ENCODE peak calls at places on chromosomes 11 and 22, in four cellular contexts. D is adipocyte, W is NT2/D1, J is mucosa of descending colon. S is an unnamed sample. For H3K4me1 and H3K36me3, the result is how much of the 10 kb centered on the place peaks cover.

GRCh38 chr22:32617883-32618282 is 143.3 kb downstream of the FBXO7 start:
- DNase-seq in D (no peak), W (no peak), J (peak), S (no peak)

GRCh38 chr11:6258571-6258998 is 1.1 kb upstream of the CCKBR start:
- DNase-seq in D (peak), W (no peak), J (no peak), S (peak)

GRCh38 chr11:43984519-43985385 is 42.3 kb downstream of the C11orf96 start:
- DNase-seq in D (no peak), W (no peak), J (no peak), S (no peak)

GRCh38 chr11:30741039-30741550 is 154.9 kb upstream of the MPPED2 start:
- DNase-seq in D (no peak), W (no peak), J (no peak), S (no peak)

GRCh38 chr11:111814567-111814966 is 48.4 kb upstream of the PPP2R1B start:
- DNase-seq in D (no peak), W (no peak), J (no peak), S (peak)

GRCh38 chr11:19441752-19442553 is 201.2 kb upstream of the E2F8 start:
- DNase-seq in D (peak), W (no peak), J (no peak), S (no peak)

GRCh38 chr11:126334665-126335462 is 20.6 kb upstream of the ST3GAL4 start:
- DNase-seq in D (peak), W (no peak), J (no peak), S (no peak)

GRCh38 chr22:24845036-24845918 is 39.3 kb downstream of the SGSM1 start:
- DNase-seq in D (no peak), W (no peak), J (peak), S (no peak)

GRCh38 chr11:94775576-94776327 is 7.6 kb downstream of the AMOTL1 start:
- DNase-seq in D (no peak), W (no peak), J (no peak), S (no peak)

GRCh38 chr11:5351208-5351607 is at the start of gene OR51B6:
- DNase-seq in D (no peak), W (no peak), J (no peak), S (no peak)

GRCh38 chr22:28008649-28009048 is 89.6 kb upstream of the PITPNB start:
- DNase-seq in D (no peak), W (no peak), J (no peak), S (no peak)

GRCh38 chr11:71988050-71988449 is 10.7 kb upstream of the IL18BP start:
- DNase-seq in D (peak), W (no peak), J (no peak), S (no peak)

GRCh38 chr22:19610518-19611253 is 86.5 kb upstream of the CLDN5 start:
- DNase-seq in D (no peak), W (no peak), J (no peak), S (no peak)

GRCh38 chr22:23521442-23522113 is 58.5 kb downstream of the IGLL1 start:
- DNase-seq in D (peak), W (peak), J (peak), S (peak)

GRCh38 chr22:46076651-46077339 is 73.5 kb upstream of the PPARA start:
- DNase-seq in D (peak), W (no peak), J (peak), S (peak)

DNA sequence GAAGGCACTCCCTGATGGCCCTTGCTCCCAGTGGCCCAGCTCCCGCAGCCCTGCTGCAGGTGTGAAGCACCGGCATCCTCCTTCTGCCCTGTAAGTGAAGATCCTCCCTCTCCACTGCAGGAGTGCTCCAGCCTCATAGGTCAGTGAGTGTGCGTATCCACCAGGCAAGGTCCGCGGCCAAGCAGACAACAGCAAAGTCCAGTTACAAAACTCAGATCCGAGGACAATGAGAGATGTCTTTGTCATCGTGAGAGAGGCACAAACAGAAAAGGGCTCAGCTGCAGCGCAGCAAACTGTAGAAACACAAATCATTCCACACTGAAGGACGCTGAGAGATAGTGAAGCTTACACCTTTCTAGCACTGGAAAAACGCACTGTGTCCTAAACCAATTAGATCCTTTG is 46.1 kb downstream of the MYH9 start:
- DNase-seq in D (no peak), W (no peak), J (no peak), S (no peak)
- H3K4me1 ChIP-seq in D (under half), W (under half), J (under half), S (under half)

GRCh38 chr22:40894417-40894816 is 32.5 kb upstream of the DNAJB7 start:
- DNase-seq in D (no peak), W (no peak), J (no peak), S (no peak)

GRCh38 chr22:40889116-40889515 is 27.2 kb upstream of the DNAJB7 start:
- DNase-seq in D (no peak), W (no peak), J (no peak), S (no peak)

GRCh38 chr22:40890881-40891280 is 29.0 kb upstream of the DNAJB7 start:
- DNase-seq in D (peak), W (no peak), J (no peak), S (no peak)
- H3K36me3 ChIP-seq in D (under half), W (under half), J (under half), S (under half)

DNA sequence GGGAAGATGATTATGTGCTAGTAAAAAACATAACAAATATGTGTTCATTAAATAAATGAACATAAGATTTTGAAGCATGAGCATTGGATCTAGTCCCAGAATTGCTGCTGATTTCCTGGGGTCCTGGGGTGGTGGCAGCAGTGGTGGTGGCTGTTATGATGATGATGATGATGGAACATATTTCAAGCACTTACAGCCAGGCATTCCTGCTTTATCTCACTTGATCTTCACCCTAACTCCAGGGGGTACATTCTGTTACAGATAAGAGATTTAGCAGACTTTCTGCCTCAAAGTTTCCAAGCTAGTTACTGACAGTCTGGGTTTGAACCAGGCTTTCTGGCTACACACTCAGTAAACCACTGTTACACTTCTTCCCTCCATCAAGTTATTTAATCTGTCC is 5.2 kb downstream of the TRAPPC4 start:
- DNase-seq in D (no peak), W (no peak), J (no peak), S (no peak)
- H3K4me1 ChIP-seq in D (under half), W (under half), J (under half), S (under half)

GRCh38 chr22:40421082-40421350 is 50.6 kb downstream of the SGSM3 start:
- DNase-seq in D (no peak), W (no peak), J (no peak), S (no peak)

GRCh38 chr22:40420341-40421081 is 50.1 kb downstream of the SGSM3 start:
- DNase-seq in D (no peak), W (no peak), J (no peak), S (no peak)

GRCh38 chr22:40417881-40418280 is 47.5 kb downstream of the SGSM3 start:
- DNase-seq in D (no peak), W (no peak), J (no peak), S (no peak)

GRCh38 chr22:40418366-40419201 is 48.2 kb downstream of the SGSM3 start:
- DNase-seq in D (no peak), W (no peak), J (no peak), S (no peak)

DNA sequence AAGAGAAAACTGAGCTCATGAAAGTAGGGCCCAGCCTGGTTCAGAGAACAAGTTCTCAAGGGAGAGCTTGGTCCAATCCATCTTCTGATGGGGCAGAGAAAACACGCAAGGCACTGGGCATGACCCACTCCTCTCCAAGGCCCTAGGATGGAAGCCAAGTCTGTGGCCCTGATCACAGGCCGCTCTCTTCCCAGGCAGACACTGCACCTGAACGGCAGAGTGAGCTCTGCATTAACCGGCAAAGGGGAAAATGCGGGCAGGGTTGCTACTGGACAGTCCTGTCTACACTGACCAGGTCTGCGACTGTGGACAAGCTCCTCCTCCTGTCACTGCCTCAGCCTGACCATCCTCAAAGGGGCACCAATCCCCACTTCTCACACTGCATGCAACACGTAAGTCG is 49.3 kb downstream of the SGSM3 start:
- DNase-seq in D (no peak), W (no peak), J (no peak), S (no peak)
- H3K36me3 ChIP-seq in D (half or more), W (half or more), J (under half), S (under half)

GRCh38 chr11:47501095-47501494 is 51.8 kb downstream of the CELF1 start:
- DNase-seq in D (no peak), W (no peak), J (no peak), S (no peak)
- H3K4me1 ChIP-seq in D (under half), W (under half), J (under half), S (under half)

GRCh38 chr22:31575190-31575589 is 78.9 kb downstream of the SFI1 start:
- DNase-seq in D (no peak), W (no peak), J (no peak), S (no peak)

GRCh38 chr22:31578171-31578570 is 81.8 kb downstream of the SFI1 start:
- DNase-seq in D (no peak), W (no peak), J (no peak), S (no peak)

GRCh38 chr22:31583861-31584485 is 78.0 kb downstream of the PISD start:
- DNase-seq in D (peak), W (no peak), J (no peak), S (no peak)

GRCh38 chr22:31577711-31578110 is 81.4 kb downstream of the SFI1 start:
- DNase-seq in D (no peak), W (no peak), J (no peak), S (no peak)

DNA sequence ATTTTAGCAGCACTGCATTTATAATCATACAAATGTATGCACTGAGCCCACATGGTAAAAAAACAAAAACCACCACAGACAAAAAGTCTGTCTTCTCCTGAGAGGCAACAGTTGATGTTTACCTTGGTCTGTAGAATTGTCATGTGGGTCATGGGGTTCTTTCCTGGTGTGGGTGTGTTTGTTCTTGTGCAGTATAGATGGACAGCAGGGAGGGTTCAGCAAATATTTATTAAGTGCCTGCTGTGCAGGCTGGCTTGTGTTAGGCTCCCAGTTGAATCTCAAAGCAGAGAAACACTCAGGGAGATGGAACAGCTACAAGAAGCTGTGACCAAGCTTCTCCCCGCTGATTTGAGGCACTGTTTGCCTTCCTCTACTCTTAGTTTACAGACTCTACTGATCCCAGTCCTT is 82.2 kb downstream of the PISD start:
- DNase-seq in D (no peak), W (no peak), J (no peak), S (no peak)
- H3K36me3 ChIP-seq in D (under half), W (under half), J (under half), S (under half)

GRCh38 chr11:73308963-73309960 is 1.2 kb downstream of the ARHGEF17 start:
- DNase-seq in D (peak), W (peak), J (peak), S (peak)
- H3K4me1 ChIP-seq in D (half or more), W (under half), J (under half), S (under half)

DNA sequence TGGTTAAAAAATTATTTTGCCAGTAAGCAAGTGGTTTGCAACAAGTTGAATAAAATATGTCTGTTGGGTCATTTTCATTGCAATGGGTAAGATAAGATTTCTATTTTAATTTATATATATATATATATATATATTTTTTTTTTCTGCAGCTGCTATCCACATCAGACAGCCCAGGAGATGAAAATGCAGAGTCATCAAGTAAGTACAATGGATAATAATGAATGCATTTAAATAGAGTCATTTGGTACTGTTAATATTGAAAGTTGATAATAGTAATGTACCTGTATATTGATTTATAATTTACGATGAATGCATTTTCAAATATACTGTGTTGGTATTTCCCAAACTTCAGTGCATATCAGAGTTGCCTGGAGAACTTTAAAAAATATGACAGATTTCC is 11.5 kb downstream of the BIRC3 start:
- DNase-seq in D (no peak), W (no peak), J (no peak), S (no peak)
- H3K36me3 ChIP-seq in D (under half), W (under half), J (under half), S (under half)

GRCh38 chr11:864928-865327 is 22.3 kb downstream of the TSPAN4 start:
- DNase-seq in D (no peak), W (no peak), J (no peak), S (no peak)

GRCh38 chr11:863389-864117 is 20.9 kb downstream of the TSPAN4 start:
- DNase-seq in D (no peak), W (no peak), J (no peak), S (no peak)

GRCh38 chr11:865512-866430 is 23.1 kb downstream of the TSPAN4 start:
- DNase-seq in D (no peak), W (no peak), J (no peak), S (no peak)

GRCh38 chr11:862704-863388 is 20.2 kb downstream of the TSPAN4 start:
- DNase-seq in D (no peak), W (no peak), J (no peak), S (peak)

DNA sequence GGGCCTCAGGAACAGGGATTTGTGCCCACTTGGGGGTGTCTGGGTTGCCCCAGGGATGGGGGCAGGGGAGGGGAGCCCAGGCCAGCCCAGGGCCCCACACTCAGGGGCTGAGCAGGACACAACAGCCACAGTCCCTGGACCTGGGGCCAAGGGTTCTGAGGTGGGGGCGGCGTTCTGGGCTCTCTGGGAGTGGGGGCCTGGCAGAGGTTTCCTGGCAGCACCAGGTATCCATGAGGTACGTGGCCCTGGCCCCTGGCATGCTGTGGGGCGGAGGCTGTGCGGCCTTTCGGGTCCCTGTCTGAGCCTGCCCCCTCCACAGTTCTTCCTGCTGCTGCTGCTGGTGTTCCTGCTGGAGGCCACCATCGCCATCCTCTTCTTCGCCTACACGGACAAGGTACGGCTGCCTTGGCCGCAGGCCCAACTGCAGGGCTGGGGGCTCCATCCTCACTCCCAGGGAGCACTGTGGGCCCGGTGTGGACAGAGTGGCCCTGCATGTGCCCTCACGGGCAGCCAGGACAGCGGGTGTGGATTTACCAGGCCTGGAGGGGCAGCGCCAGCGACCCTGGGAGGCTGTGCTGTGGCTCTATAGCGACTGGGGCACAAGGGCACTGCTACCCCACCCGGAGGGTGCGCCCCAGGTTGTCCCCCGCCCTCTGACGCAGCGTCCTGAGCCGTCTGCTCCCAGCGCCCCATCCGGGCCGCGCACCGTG is 21.6 kb downstream of the TSPAN4 start:
- DNase-seq in D (no peak), W (no peak), J (no peak), S (no peak)
- H3K4me1 ChIP-seq in D (under half), W (half or more), J (under half), S (under half)

GRCh38 chr11:102368472-102368871 is 21.5 kb downstream of the BIRC2 start:
- DNase-seq in D (no peak), W (no peak), J (no peak), S (no peak)
- H3K36me3 ChIP-seq in D (half or more), W (under half), J (under half), S (under half)

S was measured in HAP-1.